ENCODE peak calls at places on chromosomes 2 and 18, in five cellular contexts. G, C, Q, A and O are unnamed samples.

GRCh38 chr2:136000502-136000901 is 15.1 kb upstream of the DARS1 start:
- DNase-seq in Q (no peak), C (no peak), G (no peak), A (no peak), O (no peak)

GRCh38 chr18:57434536-57435494 is at the start of gene ONECUT2:
- DNase-seq in Q (peak), C (peak), G (peak), A (peak), O (peak)

GRCh38 chr18:50281972-50282520 is 723 bp upstream of the MBD1 start:
- DNase-seq in C (no peak), Q (no peak), G (no peak), A (no peak), O (no peak)

GRCh38 chr2:233912799-233913423 is 4.3 kb upstream of the TRPM8 start:
- DNase-seq in Q (peak), G (peak), A (no peak), C (peak), O (no peak)

GRCh38 chr2:202171246-202171833 is 67.1 kb downstream of the SUMO1 start:
- DNase-seq in Q (no peak), C (peak), G (no peak), A (no peak), O (no peak)

GRCh38 chr18:38301621-38302020 is 736.0 kb upstream of the CELF4 start:
- DNase-seq in G (no peak), C (no peak), Q (no peak), A (no peak), O (no peak)

GRCh38 chr2:241617431-241618154 is 19.4 kb downstream of the THAP4 start:
- DNase-seq in Q (no peak), G (peak), A (peak), C (no peak), O (no peak)

GRCh38 chr18:2963048-2963447 is 49.9 kb downstream of the LPIN2 start:
- DNase-seq in A (no peak), C (no peak), G (no peak), Q (no peak), O (no peak)

GRCh38 chr2:14982790-14983189 is 350.3 kb downstream of the LRATD1 start:
- DNase-seq in A (no peak), Q (no peak), C (no peak), G (no peak), O (no peak)

GRCh38 chr2:234406085-234406484 is 90.8 kb downstream of the ARL4C start:
- DNase-seq in Q (no peak), G (no peak), C (no peak), A (no peak), O (no peak)

GRCh38 chr2:150234787-150235512 is 252.5 kb downstream of the RND3 start:
- DNase-seq in C (no peak), Q (no peak), A (no peak), G (no peak), O (peak)
- TF ChIP-seq CTCF in C (no peak), Q (no peak), A (no peak), G (no peak), O (no peak)

GRCh38 chr2:120907822-120908221 is 172.2 kb downstream of the GLI2 start:
- DNase-seq in C (no peak), Q (no peak), G (no peak), A (no peak), O (no peak)
- TF ChIP-seq CTCF in C (no peak), Q (peak), G (no peak), A (no peak), O (no peak)

GRCh38 chr18:24413148-24413547 is 13.3 kb upstream of the IMPACT start:
- DNase-seq in A (no peak), Q (no peak), C (peak), G (peak), O (no peak)
- TF ChIP-seq CTCF in A (peak), Q (no peak), C (peak), G (no peak), O (peak)

GRCh38 chr2:41701231-41701630 is 346.6 kb upstream of the PKDCC start:
- DNase-seq in A (no peak), G (no peak), C (no peak), Q (no peak), O (no peak)

GRCh38 chr2:41695714-41696113 is 352.1 kb upstream of the PKDCC start:
- DNase-seq in C (no peak), G (no peak), A (no peak), Q (no peak), O (no peak)

GRCh38 chr2:41703123-41703522 is 344.7 kb upstream of the PKDCC start:
- DNase-seq in C (no peak), Q (no peak), G (no peak), A (no peak), O (no peak)

GRCh38 chr2:41697389-41697788 is 350.4 kb upstream of the PKDCC start:
- DNase-seq in C (no peak), A (no peak), G (no peak), Q (no peak), O (no peak)

DNA sequence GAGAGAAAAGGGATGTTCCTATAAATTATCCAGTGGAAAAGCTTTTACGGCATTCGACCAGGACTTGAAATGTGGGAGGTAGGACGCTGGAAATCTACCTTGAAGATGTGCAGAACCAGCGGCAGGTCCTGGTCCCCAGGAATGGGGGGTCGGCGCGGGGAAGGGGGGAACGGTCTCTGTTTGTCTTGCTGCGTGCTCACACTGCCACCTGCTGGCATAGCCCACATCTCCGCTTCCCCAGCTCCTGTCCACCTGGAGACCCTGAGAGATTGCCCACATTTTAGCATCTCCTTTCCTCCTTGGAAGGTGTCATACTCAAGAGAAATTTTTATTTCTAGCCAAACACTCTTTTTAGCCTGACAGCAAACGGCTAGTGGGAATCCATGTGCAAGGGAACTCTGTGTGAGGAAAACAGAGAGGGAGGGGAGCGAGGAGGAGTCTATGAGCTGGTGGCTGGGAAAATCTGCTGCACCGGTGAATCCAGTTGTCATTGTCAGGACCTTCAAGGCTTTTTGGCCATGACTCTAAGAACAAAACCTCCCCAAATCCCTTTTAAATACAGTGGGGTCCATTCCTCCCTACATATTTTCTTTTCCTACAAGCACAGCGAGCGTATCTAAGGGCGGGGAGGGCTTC is 348.9 kb upstream of the PKDCC start:
- DNase-seq in Q (no peak), A (peak), C (peak), G (peak), O (no peak)
- TF ChIP-seq CTCF in Q (peak), A (peak), C (peak), G (peak), O (peak)